ENCODE peak calls at places on chromosomes 5 and 9, in four cellular contexts. A is neural crest cell, Y is endothelial cell, C is Panc1. E is an unnamed sample.

GRCh38 chr9:89463986-89464901 is 33.7 kb downstream of the SEMA4D start:
- DNase-seq in C (no peak), Y (no peak), A (no peak), E (no peak)

GRCh38 chr5:174827521-174827920 is 103.1 kb downstream of the MSX2 start:
- DNase-seq in C (no peak), A (no peak), Y (no peak), E (no peak)

GRCh38 chr9:116250881-116251280 is 97.3 kb downstream of the PAPPA start:
- DNase-seq in Y (no peak), C (no peak), A (no peak), E (no peak)

GRCh38 chr9:120931278-120932085 is 4.9 kb upstream of the TRAF1 start:
- DNase-seq in Y (no peak), C (peak), A (no peak), E (no peak)

GRCh38 chr9:125631391-125632085 is 75.5 kb downstream of the MAPKAP1 start:
- DNase-seq in C (peak), Y (peak), A (no peak), E (no peak)

GRCh38 chr5:83925952-83926351 is 205.3 kb upstream of the HAPLN1 start:
- DNase-seq in C (no peak), A (no peak), Y (peak), E (no peak)

GRCh38 chr5:172235827-172236749 is 42.1 kb downstream of the EFCAB9 start:
- DNase-seq in A (no peak), Y (no peak), C (no peak), E (no peak)

GRCh38 chr5:135034186-135034962 is at the start of gene PITX1:
- DNase-seq in A (no peak), Y (no peak), C (no peak), E (peak)

GRCh38 chr5:122150128-122150685 is 20.9 kb downstream of the ZNF474 start:
- DNase-seq in Y (no peak), C (no peak), A (no peak), E (no peak)

GRCh38 chr5:96439477-96440184 is 6.6 kb upstream of the PCSK1 start:
- DNase-seq in C (no peak), A (no peak), Y (no peak), E (no peak)

GRCh38 chr9:129873563-129873962 is 38.3 kb downstream of the USP20 start:
- DNase-seq in A (no peak), Y (no peak), C (no peak), E (no peak)

GRCh38 chr9:129876815-129877214 is 41.6 kb downstream of the USP20 start:
- DNase-seq in A (no peak), C (no peak), Y (no peak), E (no peak)

GRCh38 chr9:129875687-129876395 is 40.6 kb downstream of the USP20 start:
- DNase-seq in C (no peak), Y (no peak), A (no peak), E (peak)

GRCh38 chr9:129874261-129875101 is 39.2 kb downstream of the USP20 start:
- DNase-seq in A (no peak), C (no peak), Y (no peak), E (no peak)

DNA sequence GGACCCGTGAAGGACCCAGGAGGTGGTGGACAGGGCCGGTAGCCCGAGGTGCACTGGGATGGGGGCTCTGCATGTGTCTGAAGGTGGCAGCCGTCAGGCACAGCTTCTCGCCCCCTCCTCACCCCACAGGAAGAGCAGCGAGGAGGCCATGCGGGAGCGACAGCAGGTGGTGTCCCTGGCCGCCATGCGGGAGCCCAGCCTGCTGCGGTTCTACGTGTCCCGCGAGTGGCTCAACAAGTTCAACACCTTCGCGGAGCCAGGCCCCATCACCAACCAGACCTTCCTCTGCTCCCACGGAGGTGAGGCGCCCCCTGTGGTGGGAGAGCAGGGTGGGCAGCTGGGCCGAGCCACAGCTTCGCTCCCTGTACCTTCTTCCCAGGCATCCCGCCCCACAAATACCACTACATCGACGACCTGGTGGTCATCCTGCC is 39.9 kb downstream of the USP20 start:
- DNase-seq in C (no peak), A (no peak), Y (peak), E (peak)
- TF ChIP-seq CTCF in C (no peak), A (peak), Y (peak), E (peak)

GRCh38 chr9:85899388-85899787 is 41.6 kb upstream of the NAA35 start:
- DNase-seq in A (no peak), Y (no peak), C (no peak), E (no peak)

GRCh38 chr9:85897853-85898252 is 43.1 kb upstream of the NAA35 start:
- DNase-seq in A (no peak), C (no peak), Y (no peak), E (no peak)

GRCh38 chr9:85898288-85898802 is 42.6 kb upstream of the NAA35 start:
- DNase-seq in A (no peak), Y (no peak), C (no peak), E (no peak)

GRCh38 chr9:85895685-85896084 is 45.3 kb upstream of the NAA35 start:
- DNase-seq in A (no peak), Y (no peak), C (no peak), E (no peak)

DNA sequence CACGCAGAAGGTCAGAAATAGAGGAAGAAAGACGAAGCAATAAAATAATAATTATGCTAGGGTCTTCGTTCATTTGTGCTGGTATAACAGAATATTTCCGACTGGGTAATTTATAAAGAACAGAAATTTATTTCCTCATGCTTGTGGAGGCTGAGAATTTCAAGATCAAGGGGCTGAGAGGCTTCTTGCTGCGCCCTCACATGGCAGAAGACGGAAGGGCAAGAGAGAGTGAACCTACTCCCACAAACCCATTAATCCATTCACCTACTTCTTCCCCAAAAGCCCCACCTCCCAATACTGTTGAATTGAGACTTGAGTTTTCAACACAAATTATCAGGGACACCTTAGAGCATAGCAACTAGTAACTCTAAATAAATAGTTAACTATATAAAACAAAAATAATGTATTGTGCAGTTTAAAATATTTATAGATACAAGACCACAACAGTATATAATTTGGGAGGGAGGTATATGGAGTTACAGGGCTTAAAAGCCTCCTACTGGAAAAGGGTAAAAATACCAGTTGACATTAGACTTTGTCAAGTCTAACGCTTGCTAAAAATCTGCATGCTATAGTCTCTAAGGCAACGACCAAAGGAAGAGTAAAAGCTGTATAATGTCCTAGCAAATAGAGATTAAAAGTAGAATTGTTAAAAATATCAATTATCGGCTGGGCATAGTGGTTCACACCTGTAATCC is 40.3 kb upstream of the NAA35 start:
- DNase-seq in A (peak), C (peak), Y (peak), E (peak)
- TF ChIP-seq CTCF in A (peak), C (peak), Y (peak), E (peak)

GRCh38 chr5:75279324-75279723 is 42.6 kb upstream of the ANKRD31 start:
- DNase-seq in A (no peak), Y (no peak), C (no peak), E (no peak)
- TF ChIP-seq CTCF in A (no peak), Y (no peak), C (no peak), E (no peak)

GRCh38 chr9:100440071-100440470 is 13.1 kb downstream of the MSANTD3 start:
- DNase-seq in C (no peak), Y (no peak), A (no peak), E (no peak)

GRCh38 chr9:100445903-100446549 is 19.1 kb downstream of the MSANTD3 start:
- DNase-seq in C (no peak), Y (no peak), A (no peak), E (no peak)

GRCh38 chr9:100445161-100445902 is 18.4 kb downstream of the MSANTD3 start:
- DNase-seq in Y (no peak), A (no peak), C (no peak), E (no peak)

GRCh38 chr9:100442072-100442471 is 15.1 kb downstream of the MSANTD3 start:
- DNase-seq in A (no peak), C (no peak), Y (no peak), E (no peak)

DNA sequence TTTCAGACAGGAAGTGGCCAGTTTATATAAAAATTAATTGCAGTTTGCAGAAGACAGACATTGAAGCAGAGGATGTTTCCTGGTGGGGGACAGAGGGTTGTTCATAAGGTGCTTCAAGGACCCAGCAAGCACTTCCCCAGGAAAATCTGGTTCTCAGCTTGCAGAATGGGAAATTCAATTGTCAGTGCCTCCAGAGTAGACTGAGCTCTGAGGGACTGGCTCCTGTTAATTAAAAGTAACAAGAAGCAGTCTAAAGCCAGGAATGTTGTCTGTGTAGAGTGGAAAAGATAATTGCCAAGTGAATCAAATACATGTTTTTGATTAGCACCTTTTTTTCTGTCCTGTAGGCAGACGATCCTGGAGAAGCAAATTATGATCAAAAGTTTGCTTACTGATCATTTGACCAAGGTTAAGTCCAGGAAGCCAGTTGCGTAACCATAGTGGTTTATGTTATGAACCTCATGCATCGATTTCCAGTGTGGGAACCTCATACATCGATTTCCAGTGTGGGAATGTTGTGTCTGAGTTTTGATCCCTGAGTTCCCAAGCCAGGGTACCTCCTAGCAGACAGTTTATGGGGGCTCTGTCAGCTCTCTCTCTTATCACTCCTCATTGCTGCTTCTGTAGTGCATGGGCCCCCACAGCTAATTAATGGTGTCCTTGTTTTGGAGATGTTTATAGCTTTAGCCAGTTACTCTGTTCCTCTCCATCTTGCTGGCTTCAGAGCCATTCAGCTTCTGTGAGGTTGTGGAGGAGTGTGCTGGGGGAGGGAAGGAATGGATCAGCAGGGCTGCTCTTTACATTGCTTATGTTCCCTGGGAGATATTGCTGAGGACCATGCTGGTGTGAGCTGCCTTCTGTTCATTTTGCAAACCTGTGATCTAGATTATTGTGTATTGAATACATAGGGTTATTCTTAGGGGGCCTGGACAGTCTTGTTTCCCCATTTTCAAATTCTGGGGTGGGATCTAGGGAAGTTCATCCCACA is 17.1 kb downstream of the MSANTD3 start:
- DNase-seq in Y (no peak), C (no peak), A (no peak), E (no peak)
- TF ChIP-seq CTCF in Y (no peak), C (no peak), A (no peak), E (no peak)

DNA sequence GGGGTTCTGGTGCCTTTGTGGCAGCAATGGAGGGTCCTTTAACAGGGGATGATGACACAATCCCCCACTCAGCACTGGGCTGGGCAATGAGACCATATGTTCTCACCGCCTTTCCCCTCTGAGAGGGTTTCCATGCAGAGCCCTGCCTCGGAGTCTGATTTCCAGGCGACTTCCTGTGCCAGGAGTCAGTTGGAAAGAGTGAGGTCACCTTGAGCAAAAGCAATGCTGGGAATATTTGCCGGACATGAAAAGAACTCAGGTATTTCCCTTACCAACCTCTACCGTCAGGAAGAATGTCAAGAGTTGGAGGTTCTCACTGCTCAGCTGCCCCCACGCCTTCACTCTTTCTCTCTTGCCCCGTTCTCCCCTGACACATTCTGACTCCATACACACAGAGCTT is 284.2 kb upstream of the IRX1 start:
- DNase-seq in Y (no peak), C (no peak), A (no peak), E (no peak)
- TF ChIP-seq CTCF in Y (no peak), C (no peak), A (no peak), E (no peak)

DNA sequence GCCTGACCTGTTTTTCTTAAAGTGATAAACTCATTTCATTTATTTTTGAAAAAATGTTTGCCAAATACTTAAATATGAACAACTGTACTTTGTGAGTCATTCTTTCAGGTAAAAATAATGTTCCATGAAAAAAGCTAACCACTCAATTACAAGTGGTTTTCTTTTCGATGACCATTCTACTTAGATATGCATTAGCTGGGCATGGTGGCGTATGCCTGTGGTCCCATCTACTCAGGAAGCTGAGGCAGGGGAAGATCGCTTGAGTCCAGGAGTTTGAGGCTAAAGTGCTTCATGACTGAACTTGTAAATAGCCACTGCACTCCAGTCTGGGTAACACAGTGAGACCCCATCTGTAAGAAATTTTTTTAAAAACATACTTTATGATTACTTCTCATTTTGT is 4.0 kb upstream of the WDR70 start:
- DNase-seq in C (no peak), Y (no peak), A (no peak), E (no peak)
- TF ChIP-seq CTCF in C (no peak), Y (no peak), A (no peak), E (no peak)

GRCh38 chr9:119458068-119458467 is 88.8 kb upstream of the BRINP1 start:
- DNase-seq in Y (no peak), C (no peak), A (no peak), E (no peak)
- TF ChIP-seq CTCF in Y (no peak), C (no peak), A (no peak), E (no peak)

DNA sequence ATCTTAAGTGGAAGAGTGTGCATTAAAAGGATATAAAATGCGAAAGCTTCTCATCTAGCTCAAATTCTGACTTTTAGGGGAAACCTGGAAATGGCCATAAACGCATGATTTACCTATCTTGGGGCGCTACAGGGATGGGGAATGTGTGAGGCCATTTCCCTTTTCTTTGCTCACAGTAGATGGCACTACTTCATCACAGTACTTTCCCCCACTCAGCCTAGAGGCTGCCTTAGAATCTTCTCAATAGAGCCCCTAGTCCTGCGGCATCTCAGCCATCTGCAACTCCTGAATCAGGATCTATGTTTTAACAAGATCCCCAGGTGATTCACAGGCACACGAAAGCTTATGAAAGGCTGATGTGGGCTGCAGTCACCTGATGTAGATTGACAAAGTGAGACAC is 110.8 kb downstream of the LHFPL2 start:
- DNase-seq in Y (no peak), C (no peak), A (no peak), E (no peak)
- TF ChIP-seq CTCF in Y (no peak), C (peak), A (peak), E (no peak)

E was measured in glutamatergic neuron.